ENCODE peak calls at places on chromosomes 4 and X, in ten cellular contexts. L is T follicular helper cell; M is stimulated activated CD4-positive, alpha-beta T cell treated with anti-CD3 and anti-CD28 coated beads, Interleukin-2, amount 100 ng/mL, for 48 hours; I is AG10803; E is T-helper 1 cell; G is neural crest cell; R is amniotic epithelial cell; O is stimulated activated CD8-positive, alpha-beta memory T cell treated with anti-CD3 and anti-CD28 coated beads, Interleukin-2, amount 100 ng/mL, for 48 hours; Q is lung; Y is endothelial cell of umbilical vein. T is an unnamed sample.

GRCh38 chr4:153333874-153334273 is 10.6 kb upstream of the MND1 start:
- DNase-seq in O (no peak), Q (no peak), G (no peak), M (no peak), R (peak; percentile 24), E (no peak), L (no peak), I (no peak), Y (no peak), T (no peak)

GRCh38 chr4:177322881-177323280 is 13.2 kb downstream of the NEIL3 start:
- DNase-seq in O (no peak), Y (peak; percentile 90), R (no peak), E (no peak), I (no peak), G (no peak), L (no peak), M (no peak), Q (no peak), T (no peak)

GRCh38 chrX:154525606-154526490 is 9.8 kb upstream of the FAM3A start:
- DNase-seq in E (no peak), Y (no peak), Q (no peak), G (no peak), O (no peak), I (no peak), R (no peak), L (no peak), M (no peak), T (no peak)

GRCh38 chr4:90950385-90950841 is 823.2 kb downstream of the CCSER1 start:
- DNase-seq in O (no peak), Y (peak; percentile 68), G (no peak), M (no peak), E (no peak), L (no peak), R (peak; percentile 33), I (no peak), Q (no peak), T (no peak)

GRCh38 chrX:10648608-10649007 is 28.2 kb upstream of the MID1 start:
- DNase-seq in R (peak; percentile 67), M (no peak), L (no peak), I (peak; percentile 74), Q (no peak), Y (peak; percentile 1), O (no peak), E (no peak), G (no peak), T (no peak)

GRCh38 chrX:41796577-41796976 is 72.6 kb downstream of the GPR82 start:
- DNase-seq in G (no peak), L (no peak), Y (no peak), I (no peak), M (no peak), E (peak; percentile 18), R (no peak), Q (no peak), O (no peak), T (no peak)

GRCh38 chr4:69984030-69984443 is 11.7 kb upstream of the STATH start:
- DNase-seq in M (no peak), I (no peak), Y (peak; percentile 29), L (no peak), E (peak; percentile 1), R (peak; percentile 12), Q (no peak), G (no peak), O (no peak), T (no peak)

GRCh38 chr4:6152879-6153705 is 47.3 kb downstream of the JAKMIP1 start:
- DNase-seq in Q (no peak), O (no peak), I (no peak), L (no peak), Y (no peak), E (peak; percentile 84), M (no peak), R (no peak), G (no peak), T (no peak)

GRCh38 chrX:11151799-11152591 is 40.9 kb downstream of the HCCS start:
- DNase-seq in R (no peak), L (no peak), Q (no peak), G (no peak), O (no peak), Y (no peak), I (no peak), E (no peak), M (no peak), T (no peak)

GRCh38 chr4:10239982-10240654 is 123.5 kb upstream of the WDR1 start:
- DNase-seq in M (no peak), Y (no peak), R (no peak), E (no peak), O (no peak), Q (peak; percentile 22), I (no peak), G (no peak), L (no peak), T (no peak)